ENCODE peak calls at places on chromosome 14, in ten cellular contexts. One of them, this sample, is unnamed. For H3K36me3, the result is how much of the 10 kb centered on the place peaks cover.

GRCh38 chr14:103808403-103809001 is 38.9 kb downstream of the PPP1R13B start:
- DNase-seq in tibial nerve: peak
- DNase-seq in H1: peak
- DNase-seq in stomach: peak
- DNase-seq in sigmoid colon: peak
- DNase-seq in esophagus muscularis mucosa: peak
- DNase-seq in upper lobe of left lung: no peak
- DNase-seq in HepG2: peak
- DNase-seq in transverse colon: peak
- DNase-seq in GM12878: no peak
- DNase-seq in this sample: peak

GRCh38 chr14:81268016-81268416 is 47.3 kb upstream of the GTF2A1 start:
- DNase-seq in HepG2: peak
- DNase-seq in transverse colon: no peak
- DNase-seq in GM12878: no peak
- DNase-seq in upper lobe of left lung: no peak
- DNase-seq in H1: no peak
- DNase-seq in stomach: no peak
- DNase-seq in sigmoid colon: no peak
- DNase-seq in esophagus muscularis mucosa: peak
- DNase-seq in tibial nerve: no peak
- DNase-seq in this sample: no peak

GRCh38 chr14:81681466-81681865 is 147.8 kb upstream of the SEL1L start:
- DNase-seq in GM12878: no peak
- DNase-seq in upper lobe of left lung: no peak
- DNase-seq in transverse colon: no peak
- DNase-seq in esophagus muscularis mucosa: no peak
- DNase-seq in stomach: no peak
- DNase-seq in HepG2: no peak
- DNase-seq in sigmoid colon: no peak
- DNase-seq in H1: no peak
- DNase-seq in tibial nerve: no peak
- DNase-seq in this sample: no peak

GRCh38 chr14:91032250-91032649 is 28.2 kb downstream of the RPS6KA5 start:
- DNase-seq in transverse colon: no peak
- DNase-seq in H1: no peak
- DNase-seq in esophagus muscularis mucosa: no peak
- DNase-seq in upper lobe of left lung: no peak
- DNase-seq in stomach: no peak
- DNase-seq in GM12878: no peak
- DNase-seq in sigmoid colon: no peak
- DNase-seq in tibial nerve: no peak
- DNase-seq in HepG2: no peak
- DNase-seq in this sample: no peak

GRCh38 chr14:97523936-97524335 is 726.8 kb downstream of the VRK1 start:
- DNase-seq in tibial nerve: no peak
- DNase-seq in sigmoid colon: no peak
- DNase-seq in upper lobe of left lung: no peak
- DNase-seq in stomach: no peak
- DNase-seq in HepG2: no peak
- DNase-seq in GM12878: no peak
- DNase-seq in transverse colon: no peak
- DNase-seq in H1: no peak
- DNase-seq in esophagus muscularis mucosa: no peak
- DNase-seq in this sample: no peak

GRCh38 chr14:31425905-31426304 is 5.6 kb upstream of the HEATR5A start:
- DNase-seq in transverse colon: no peak
- DNase-seq in sigmoid colon: no peak
- DNase-seq in GM12878: no peak
- DNase-seq in tibial nerve: no peak
- DNase-seq in esophagus muscularis mucosa: no peak
- DNase-seq in stomach: no peak
- DNase-seq in HepG2: no peak
- DNase-seq in H1: no peak
- DNase-seq in upper lobe of left lung: no peak
- DNase-seq in this sample: no peak

GRCh38 chr14:29927596-29928341 is at the start of gene PRKD1:
- DNase-seq in HepG2: peak
- DNase-seq in upper lobe of left lung: peak
- DNase-seq in sigmoid colon: peak
- DNase-seq in stomach: peak
- DNase-seq in esophagus muscularis mucosa: no peak
- DNase-seq in H1: peak
- DNase-seq in tibial nerve: peak
- DNase-seq in GM12878: no peak
- DNase-seq in transverse colon: peak
- DNase-seq in this sample: no peak

GRCh38 chr14:105220699-105221597 is 27.4 kb upstream of the BTBD6 start:
- DNase-seq in tibial nerve: no peak
- DNase-seq in HepG2: no peak
- DNase-seq in transverse colon: no peak
- DNase-seq in stomach: peak
- DNase-seq in GM12878: no peak
- DNase-seq in esophagus muscularis mucosa: no peak
- DNase-seq in upper lobe of left lung: peak
- DNase-seq in sigmoid colon: no peak
- DNase-seq in H1: no peak
- DNase-seq in this sample: no peak

GRCh38 chr14:56216631-56217379 is 98.6 kb downstream of the PELI2 start:
- DNase-seq in tibial nerve: peak
- DNase-seq in HepG2: no peak
- DNase-seq in upper lobe of left lung: peak
- DNase-seq in esophagus muscularis mucosa: no peak
- DNase-seq in GM12878: no peak
- DNase-seq in sigmoid colon: no peak
- DNase-seq in transverse colon: peak
- DNase-seq in stomach: peak
- DNase-seq in H1: no peak
- DNase-seq in this sample: no peak

GRCh38 chr14:92651106-92651792 is 97.2 kb downstream of the LGMN start:
- DNase-seq in upper lobe of left lung: peak
- DNase-seq in GM12878: peak
- DNase-seq in H1: no peak
- DNase-seq in sigmoid colon: no peak
- DNase-seq in esophagus muscularis mucosa: no peak
- DNase-seq in transverse colon: peak
- DNase-seq in stomach: peak
- DNase-seq in HepG2: no peak
- DNase-seq in tibial nerve: no peak
- DNase-seq in this sample: no peak

DNA sequence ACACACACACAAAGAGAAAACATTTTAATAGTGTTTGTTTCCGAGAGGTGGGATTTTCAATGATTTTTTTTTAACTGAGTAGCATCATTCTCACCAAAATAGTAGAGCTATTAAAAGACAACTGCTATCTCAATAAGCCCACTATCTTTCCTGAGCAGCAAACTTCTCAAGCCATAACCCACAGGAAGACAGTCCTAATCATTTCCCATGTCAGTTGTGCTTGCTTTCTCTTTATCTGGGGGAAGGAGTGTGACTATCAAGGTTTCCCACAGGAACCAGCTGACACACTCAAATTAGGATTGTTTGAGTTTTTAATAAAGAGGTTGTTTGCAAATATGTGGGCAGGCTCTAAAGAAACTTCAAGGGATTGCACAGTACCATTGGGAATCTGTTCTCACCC is 4.9 kb upstream of the MAX start:
- DNase-seq in sigmoid colon: no peak
- DNase-seq in GM12878: no peak
- DNase-seq in transverse colon: no peak
- DNase-seq in upper lobe of left lung: no peak
- DNase-seq in H1: no peak
- DNase-seq in esophagus muscularis mucosa: no peak
- DNase-seq in tibial nerve: no peak
- DNase-seq in HepG2: no peak
- DNase-seq in stomach: no peak
- DNase-seq in this sample: no peak
- TF ChIP-seq EP300 in sigmoid colon: no peak
- TF ChIP-seq EP300 in GM12878: no peak
- TF ChIP-seq EP300 in transverse colon: no peak
- TF ChIP-seq EP300 in upper lobe of left lung: no peak
- TF ChIP-seq EP300 in H1: no peak
- TF ChIP-seq EP300 in esophagus muscularis mucosa: no peak
- TF ChIP-seq EP300 in tibial nerve: no peak
- TF ChIP-seq EP300 in HepG2: no peak
- TF ChIP-seq EP300 in stomach: no peak
- TF ChIP-seq EP300 in this sample: no peak

DNA sequence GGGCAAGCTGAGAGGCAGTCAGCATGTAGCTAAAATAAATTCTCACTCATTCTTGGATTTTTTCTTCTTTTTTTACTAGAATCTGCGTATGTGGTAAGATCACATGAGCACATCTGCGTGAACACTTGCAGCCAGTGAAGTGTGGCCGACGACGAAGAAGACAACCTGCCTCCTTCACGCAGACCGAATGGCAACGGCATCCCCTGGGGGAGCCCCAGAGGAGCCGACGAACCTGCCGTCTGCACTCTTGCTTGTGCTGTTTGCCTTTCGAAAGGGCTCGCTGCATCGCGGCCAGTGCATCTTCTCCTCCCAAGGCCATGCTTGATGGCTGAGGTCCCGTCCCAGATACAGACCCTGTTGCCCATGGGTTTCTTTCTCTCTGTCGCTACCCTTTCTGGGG is 113.8 kb downstream of the KCNK10 start:
- DNase-seq in tibial nerve: no peak
- DNase-seq in GM12878: no peak
- DNase-seq in HepG2: no peak
- DNase-seq in transverse colon: no peak
- DNase-seq in H1: no peak
- DNase-seq in esophagus muscularis mucosa: no peak
- DNase-seq in stomach: no peak
- DNase-seq in upper lobe of left lung: peak
- DNase-seq in sigmoid colon: no peak
- DNase-seq in this sample: no peak
- H3K4me3 ChIP-seq in tibial nerve: no peak
- H3K4me3 ChIP-seq in GM12878: no peak
- H3K4me3 ChIP-seq in HepG2: no peak
- H3K4me3 ChIP-seq in transverse colon: no peak
- H3K4me3 ChIP-seq in H1: no peak
- H3K4me3 ChIP-seq in esophagus muscularis mucosa: no peak
- H3K4me3 ChIP-seq in stomach: no peak
- H3K4me3 ChIP-seq in upper lobe of left lung: no peak
- H3K4me3 ChIP-seq in sigmoid colon: no peak
- H3K4me3 ChIP-seq in this sample: no peak

GRCh38 chr14:36655963-36656768 is 5.5 kb upstream of the PAX9 start:
- DNase-seq in esophagus muscularis mucosa: no peak
- DNase-seq in upper lobe of left lung: no peak
- DNase-seq in GM12878: no peak
- DNase-seq in tibial nerve: no peak
- DNase-seq in transverse colon: peak
- DNase-seq in HepG2: peak
- DNase-seq in stomach: no peak
- DNase-seq in H1: peak
- DNase-seq in sigmoid colon: no peak
- DNase-seq in this sample: no peak

GRCh38 chr14:36658091-36659009 is 3.3 kb upstream of the PAX9 start:
- DNase-seq in HepG2: no peak
- DNase-seq in transverse colon: no peak
- DNase-seq in sigmoid colon: no peak
- DNase-seq in esophagus muscularis mucosa: no peak
- DNase-seq in tibial nerve: no peak
- DNase-seq in H1: peak
- DNase-seq in upper lobe of left lung: peak
- DNase-seq in stomach: no peak
- DNase-seq in GM12878: no peak
- DNase-seq in this sample: no peak

GRCh38 chr14:36655571-36655962 is 6.1 kb upstream of the PAX9 start:
- DNase-seq in GM12878: no peak
- DNase-seq in upper lobe of left lung: no peak
- DNase-seq in transverse colon: no peak
- DNase-seq in tibial nerve: no peak
- DNase-seq in HepG2: no peak
- DNase-seq in stomach: no peak
- DNase-seq in H1: no peak
- DNase-seq in sigmoid colon: no peak
- DNase-seq in esophagus muscularis mucosa: no peak
- DNase-seq in this sample: no peak

GRCh38 chr14:36657409-36658090 is 4.1 kb upstream of the PAX9 start:
- DNase-seq in sigmoid colon: no peak
- DNase-seq in stomach: no peak
- DNase-seq in upper lobe of left lung: peak
- DNase-seq in esophagus muscularis mucosa: no peak
- DNase-seq in H1: peak
- DNase-seq in tibial nerve: no peak
- DNase-seq in transverse colon: no peak
- DNase-seq in HepG2: no peak
- DNase-seq in GM12878: no peak
- DNase-seq in this sample: peak

GRCh38 chr14:36656769-36657408 is 4.8 kb upstream of the PAX9 start:
- DNase-seq in HepG2: no peak
- DNase-seq in upper lobe of left lung: no peak
- DNase-seq in H1: peak
- DNase-seq in stomach: no peak
- DNase-seq in transverse colon: no peak
- DNase-seq in esophagus muscularis mucosa: no peak
- DNase-seq in tibial nerve: no peak
- DNase-seq in sigmoid colon: no peak
- DNase-seq in GM12878: no peak
- DNase-seq in this sample: no peak
- H3K36me3 ChIP-seq in HepG2: under half
- H3K36me3 ChIP-seq in upper lobe of left lung: under half
- H3K36me3 ChIP-seq in H1: under half
- H3K36me3 ChIP-seq in stomach: under half
- H3K36me3 ChIP-seq in transverse colon: under half
- H3K36me3 ChIP-seq in esophagus muscularis mucosa: under half
- H3K36me3 ChIP-seq in tibial nerve: under half
- H3K36me3 ChIP-seq in sigmoid colon: under half
- H3K36me3 ChIP-seq in GM12878: under half
- H3K36me3 ChIP-seq in this sample: under half

DNA sequence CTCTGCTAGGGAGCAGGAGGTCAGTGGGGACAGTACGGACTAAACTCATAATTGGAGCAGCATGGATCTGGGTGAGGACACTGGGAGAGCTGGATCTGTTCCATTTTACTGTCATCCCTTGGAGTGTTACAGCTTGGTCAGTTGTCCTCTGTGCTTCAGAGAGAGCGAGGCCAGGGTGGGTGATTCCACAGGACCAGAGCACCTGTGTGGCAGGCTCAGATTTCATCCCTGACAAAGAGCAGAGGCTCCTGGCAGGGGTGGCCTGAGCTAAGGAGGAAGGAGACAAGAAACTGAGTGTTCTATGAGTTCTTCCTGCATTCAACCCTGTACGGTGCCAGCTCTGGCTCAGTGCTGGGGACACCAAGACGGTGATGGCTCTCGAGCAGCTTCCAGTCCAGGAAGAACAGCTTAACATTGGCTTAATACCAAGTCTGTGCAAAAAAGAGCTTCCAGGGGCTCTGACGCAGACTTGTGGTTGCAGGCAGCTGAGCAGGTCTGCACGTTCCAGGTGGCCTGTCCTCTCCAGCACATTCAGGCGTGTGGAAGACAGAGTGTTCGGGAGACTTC is 8.4 kb upstream of the PGF start:
- DNase-seq in GM12878: no peak
- DNase-seq in transverse colon: no peak
- DNase-seq in stomach: no peak
- DNase-seq in H1: no peak
- DNase-seq in upper lobe of left lung: no peak
- DNase-seq in tibial nerve: no peak
- DNase-seq in esophagus muscularis mucosa: no peak
- DNase-seq in sigmoid colon: peak
- DNase-seq in HepG2: no peak
- DNase-seq in this sample: no peak
- TF ChIP-seq EP300 in GM12878: no peak
- TF ChIP-seq EP300 in transverse colon: no peak
- TF ChIP-seq EP300 in stomach: no peak
- TF ChIP-seq EP300 in H1: no peak
- TF ChIP-seq EP300 in upper lobe of left lung: no peak
- TF ChIP-seq EP300 in tibial nerve: no peak
- TF ChIP-seq EP300 in esophagus muscularis mucosa: no peak
- TF ChIP-seq EP300 in sigmoid colon: no peak
- TF ChIP-seq EP300 in HepG2: no peak
- TF ChIP-seq EP300 in this sample: no peak

This sample was measured in suprapubic skin.